ENCODE peak calls at places on chromosome 2, in eight cellular contexts. X is stimulated activated CD8-positive, alpha-beta memory T cell treated with anti-CD3 and anti-CD28 coated beads, Interleukin-4, amount 100 ng/mL, for 4 hours; V is anterior cingulate cortex; J is brain microvascular endothelial cell; D is neural progenitor cell; H is Daoy; L is NCI-H1092; Y is GM04504. S is an unnamed sample.

GRCh38 chr2:28643911-28644334 is 107.7 kb upstream of the PPP1CB start:
- DNase-seq in X (no peak), V (no peak), J (no peak), D (no peak), H (peak; percentile 91), L (no peak), Y (peak; percentile 83), S (no peak)

GRCh38 chr2:106053116-106053515 is 141.0 kb downstream of the UXS1 start:
- DNase-seq in X (no peak), V (no peak), J (peak; percentile 32), D (no peak), H (peak; percentile 65), L (no peak), Y (no peak), S (no peak)

GRCh38 chr2:24577481-24577880 is 86.4 kb downstream of the NCOA1 start:
- DNase-seq in X (no peak), V (no peak), J (no peak), D (no peak), H (no peak), L (no peak), Y (no peak), S (no peak)

GRCh38 chr2:235612551-235612950 is 118.7 kb downstream of the AGAP1 start:
- DNase-seq in X (no peak), V (no peak), J (no peak), D (no peak), H (no peak), L (no peak), Y (no peak), S (no peak)

GRCh38 chr2:241618296-241618805 is 18.6 kb downstream of the THAP4 start:
- DNase-seq in X (no peak), V (no peak), J (no peak), D (no peak), H (no peak), L (no peak), Y (no peak), S (no peak)

GRCh38 chr2:164109006-164109405 is 373.2 kb upstream of the FIGN start:
- DNase-seq in X (no peak), V (no peak), J (no peak), D (no peak), H (no peak), L (no peak), Y (no peak), S (no peak)

GRCh38 chr2:119025013-119025412 is 83.0 kb downstream of the MARCO start:
- DNase-seq in X (no peak), V (no peak), J (no peak), D (no peak), H (no peak), L (no peak), Y (no peak), S (no peak)

GRCh38 chr2:172079416-172079815 is 5.9 kb upstream of the DLX1 start:
- DNase-seq in X (no peak), V (no peak), J (no peak), D (no peak), H (no peak), L (no peak), Y (no peak), S (no peak)

GRCh38 chr2:3130889-3131635 is 246.6 kb downstream of the EIPR1 start:
- DNase-seq in X (no peak), V (no peak), J (no peak), D (peak; percentile 47), H (no peak), L (no peak), Y (no peak), S (peak; percentile 27)

GRCh38 chr2:39121523-39122063 is 742 bp upstream of the SOS1 start:
- DNase-seq in X (no peak), V (no peak), J (no peak), D (peak; percentile 9), H (peak; percentile 10), L (no peak), Y (no peak), S (no peak)

GRCh38 chr2:172927381-172928357 is 148.0 kb upstream of the MAP3K20 start:
- DNase-seq in X (no peak), V (no peak), J (peak; percentile 84), D (no peak), H (peak; percentile 49), L (no peak), Y (no peak), S (no peak)

GRCh38 chr2:138780908-138781307 is 718 bp upstream of the NXPH2 start:
- DNase-seq in X (no peak), V (no peak), J (no peak), D (no peak), H (no peak), L (no peak), Y (no peak), S (no peak)

GRCh38 chr2:204187513-204188088 is 251.0 kb downstream of the ICOS start:
- DNase-seq in X (no peak), V (no peak), J (no peak), D (no peak), H (no peak), L (no peak), Y (no peak), S (no peak)

GRCh38 chr2:37350034-37350433 is 5.6 kb downstream of the QPCT start:
- DNase-seq in X (no peak), V (no peak), J (no peak), D (no peak), H (peak; percentile 74), L (peak; percentile 75), Y (no peak), S (no peak)

GRCh38 chr2:180728928-180729559 is 251.4 kb upstream of the UBE2E3 start:
- DNase-seq in X (no peak), V (no peak), J (peak; percentile 73), D (no peak), H (peak; percentile 83), L (no peak), Y (peak; percentile 80), S (no peak)

S was measured in neuronal stem cell.